ENCODE peak calls at places on chromosomes 12 and 14, in five cellular contexts. U, W, R, A and T are unnamed samples.
A peak's percentile ranks its signal among the peaks of the same experiment; 100 is the strongest.

GRCh38 chr12:57175428-57176138 is 28.2 kb upstream of the LRP1-AS start:
- DNase-seq in A (peak; percentile 29), U (peak; percentile 24), R (no peak), W (peak; percentile 92), T (peak; percentile 93)

GRCh38 chr12:89752331-89752730 is 43.7 kb upstream of the ATP2B1 start:
- DNase-seq in R (peak; percentile 46), W (no peak), U (no peak), A (no peak), T (no peak)

GRCh38 chr12:100827901-100828520 is 33.4 kb downstream of the ANO4 start:
- DNase-seq in U (no peak), R (no peak), A (no peak), W (no peak), T (peak; percentile 54)

GRCh38 chr12:18165422-18165871 is 75.5 kb upstream of the RERGL start:
- DNase-seq in W (no peak), A (no peak), U (no peak), R (no peak), T (no peak)

GRCh38 chr12:124621296-124621660 is 53.9 kb upstream of the NCOR2 start:
- DNase-seq in R (no peak), A (no peak), U (no peak), W (peak; percentile 84), T (no peak)

GRCh38 chr12:117900561-117900960 is 68.2 kb downstream of the KSR2 start:
- DNase-seq in A (no peak), U (no peak), R (no peak), W (no peak), T (no peak)

GRCh38 chr14:98571104-98571503 is 700.9 kb downstream of the BCL11B start:
- DNase-seq in R (no peak), U (no peak), W (no peak), A (no peak), T (no peak)

GRCh38 chr12:6295187-6295811 is 15.2 kb upstream of the PLEKHG6 start:
- DNase-seq in U (no peak), A (no peak), W (no peak), R (no peak), T (peak; percentile 99)

GRCh38 chr12:79763748-79764452 is 73.1 kb upstream of the PAWR start:
- DNase-seq in R (no peak), W (no peak), A (no peak), U (no peak), T (no peak)

GRCh38 chr12:119676022-119676421 is 8.1 kb downstream of the PRKAB1 start:
- DNase-seq in A (no peak), W (no peak), U (no peak), R (no peak), T (no peak)

GRCh38 chr12:15701721-15702156 is 87.4 kb downstream of the EPS8 start:
- DNase-seq in R (no peak), U (no peak), A (no peak), W (no peak), T (no peak)

GRCh38 chr14:104280085-104280901 is 141.9 kb downstream of the KIF26A start:
- DNase-seq in A (no peak), W (peak; percentile 26), R (no peak), U (no peak), T (no peak)

GRCh38 chr14:104681689-104682074 is 7.7 kb upstream of the INF2 start:
- DNase-seq in R (no peak), U (no peak), W (peak; percentile 94), A (no peak), T (peak; percentile 82)

GRCh38 chr12:6584293-6584692 is 16.2 kb upstream of the NOP2 start:
- DNase-seq in U (no peak), W (no peak), A (no peak), R (no peak), T (no peak)

GRCh38 chr14:74963705-74964271 is 8.4 kb upstream of the PGF start:
- DNase-seq in R (no peak), W (no peak), U (no peak), A (no peak), T (no peak)

GRCh38 chr12:108146035-108146893 is 17.2 kb downstream of the WSCD2 start:
- DNase-seq in A (no peak), R (no peak), W (no peak), U (no peak), T (no peak)

GRCh38 chr12:76688001-76688400 is 75.9 kb upstream of the ZDHHC17 start:
- DNase-seq in W (no peak), U (no peak), A (no peak), R (no peak), T (no peak)

GRCh38 chr14:93044116-93044515 is 71.6 kb downstream of the ITPK1 start:
- DNase-seq in A (no peak), U (no peak), R (no peak), W (no peak), T (peak; percentile 49)

GRCh38 chr14:81673930-81674329 is 140.3 kb upstream of the SEL1L start:
- DNase-seq in W (no peak), U (no peak), R (no peak), A (no peak), T (no peak)

GRCh38 chr14:94011795-94012194 is 14.3 kb upstream of the OTUB2 start:
- DNase-seq in R (no peak), W (no peak), A (no peak), U (peak; percentile 57), T (no peak)

GRCh38 chr12:94553130-94553519 is 93.5 kb upstream of the CEP83 start:
- DNase-seq in W (no peak), R (no peak), U (no peak), A (no peak), T (no peak)

GRCh38 chr12:2624543-2625266 is 170.1 kb upstream of the FKBP4 start:
- DNase-seq in R (no peak), U (no peak), A (no peak), W (no peak), T (peak; percentile 18)

GRCh38 chr12:9646794-9647622 is 22.5 kb upstream of the CLEC2D start:
- DNase-seq in R (no peak), A (no peak), U (no peak), W (no peak), T (no peak)

GRCh38 chr12:101759396-101760047 is 20.3 kb upstream of the SYCP3 start:
- DNase-seq in W (no peak), R (peak; percentile 53), A (no peak), U (peak; percentile 32), T (peak; percentile 55)

GRCh38 chr12:12079291-12079690 is 8.6 kb downstream of the BCL2L14 start:
- DNase-seq in R (no peak), W (no peak), A (no peak), U (no peak), T (no peak)

GRCh38 chr14:25911831-25912230 is 686.0 kb downstream of the NOVA1 start:
- DNase-seq in R (no peak), A (no peak), U (no peak), W (no peak), T (no peak)